ENCODE peak calls at places on chromosomes 6 and 20, in eight cellular contexts. X is cardiac muscle cell, K is SJSA1, G is brain microvascular endothelial cell, R is tibial nerve, B is right atrium auricular region, V is dorsolateral prefrontal cortex, Y is heart left ventricle. O is an unnamed sample.

GRCh38 chr20:19757973-19758887 is at the start of gene RIN2:
- DNase-seq in Y (peak; percentile 91), B (peak; percentile 92), X (peak; percentile 97), V (peak; percentile 78), G (peak; percentile 79), R (peak; percentile 71), K (peak; percentile 91), O (peak; percentile 98)

GRCh38 chr20:62358728-62359490 is 8.2 kb downstream of the LAMA5 start:
- DNase-seq in G (no peak), R (no peak), V (no peak), B (no peak), Y (no peak), X (no peak), K (no peak), O (peak; percentile 51)

GRCh38 chr6:56890683-56891429 is 64.1 kb upstream of the BEND6 start:
- DNase-seq in V (no peak), G (peak; percentile 85), K (peak; percentile 66), Y (no peak), X (peak; percentile 88), B (no peak), R (no peak), O (no peak)

GRCh38 chr6:166503167-166503744 is 83.2 kb downstream of the RAMACL start:
- DNase-seq in G (no peak), R (no peak), B (no peak), K (no peak), Y (no peak), X (no peak), V (no peak), O (no peak)

GRCh38 chr6:47595785-47596184 is 102.6 kb upstream of the ADGRF4 start:
- DNase-seq in B (no peak), V (no peak), R (no peak), Y (no peak), K (no peak), G (no peak), X (no peak), O (no peak)

GRCh38 chr20:8914421-8914820 is 154.5 kb upstream of the PLCB4 start:
- DNase-seq in K (no peak), R (no peak), G (no peak), X (no peak), V (no peak), B (no peak), Y (no peak), O (no peak)

GRCh38 chr6:41080623-41081022 is 7.8 kb downstream of the NFYA start:
- DNase-seq in R (no peak), Y (no peak), K (no peak), V (no peak), X (no peak), G (no peak), B (no peak), O (no peak)

GRCh38 chr20:48777005-48777404 is 50.8 kb downstream of the PREX1 start:
- DNase-seq in K (no peak), X (no peak), G (no peak), B (no peak), R (no peak), V (no peak), Y (no peak), O (no peak)

GRCh38 chr20:14360386-14360785 is 23.0 kb upstream of the FLRT3 start:
- DNase-seq in Y (no peak), R (no peak), K (no peak), X (no peak), G (no peak), V (no peak), B (no peak), O (no peak)

GRCh38 chr6:16236648-16237199 is 1.7 kb upstream of the GMPR start:
- DNase-seq in Y (no peak), R (no peak), G (peak; percentile 51), V (no peak), B (no peak), K (peak; percentile 58), X (peak; percentile 77), O (no peak)

GRCh38 chr6:163310096-163310972 is 104.2 kb upstream of the QKI start:
- DNase-seq in B (peak; percentile 42), R (no peak), X (no peak), K (peak; percentile 30), Y (no peak), G (no peak), V (no peak), O (no peak)

GRCh38 chr6:65229768-65230167 is 477.3 kb downstream of the EYS start:
- DNase-seq in B (no peak), Y (no peak), K (no peak), G (no peak), V (no peak), R (no peak), X (peak; percentile 2), O (no peak)

GRCh38 chr6:35160642-35161041 is 19.5 kb upstream of the TCP11 start:
- DNase-seq in R (no peak), K (no peak), G (no peak), Y (no peak), B (no peak), X (no peak), V (no peak), O (no peak)

GRCh38 chr6:157885876-157886275 is 62.8 kb downstream of the SNX9 start:
- DNase-seq in G (no peak), R (no peak), V (no peak), Y (no peak), K (no peak), X (no peak), B (no peak), O (no peak)

GRCh38 chr6:157884756-157885155 is 61.7 kb downstream of the SNX9 start:
- DNase-seq in Y (no peak), K (no peak), R (no peak), V (no peak), G (no peak), X (no peak), B (no peak), O (no peak)

GRCh38 chr6:157885211-157885788 is 62.3 kb downstream of the SNX9 start:
- DNase-seq in K (no peak), R (no peak), G (no peak), Y (no peak), B (no peak), V (no peak), X (no peak), O (no peak)

GRCh38 chr6:157891544-157892362 is 68.7 kb downstream of the SNX9 start:
- DNase-seq in Y (no peak), K (no peak), G (no peak), R (no peak), X (peak; percentile 23), B (no peak), V (no peak), O (no peak)

DNA sequence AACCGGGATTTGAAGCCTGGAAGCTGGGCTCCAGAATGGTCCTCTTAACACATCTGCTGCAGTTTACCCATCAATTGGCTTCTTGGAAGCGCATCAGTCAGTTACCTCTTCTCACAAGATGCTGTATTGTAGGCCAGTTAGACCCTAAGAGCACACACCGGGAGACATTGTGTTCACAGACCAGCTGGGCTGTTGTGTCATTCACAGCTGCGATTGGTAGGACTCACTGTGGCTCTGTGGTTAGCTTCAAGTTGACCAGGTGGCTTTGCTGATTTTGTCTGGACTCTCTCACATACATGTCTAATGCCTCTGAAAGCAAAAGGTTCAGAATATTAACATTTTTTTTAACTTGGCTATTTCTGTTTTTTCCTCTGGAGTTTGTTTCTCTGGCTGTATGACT is 64.8 kb downstream of the SNX9 start:
- DNase-seq in R (no peak), X (no peak), G (no peak), Y (no peak), B (no peak), K (no peak), V (no peak), O (no peak)
- H3K27ac ChIP-seq in R (no peak overlapping the region), X (no peak overlapping the region), G (no peak overlapping the region), Y (no peak overlapping the region), B (no peak overlapping the region), K (no peak overlapping the region), V (peak overlapping the region; percentile 37), O (no peak overlapping the region)

GRCh38 chr6:45474376-45474775 is 96.6 kb upstream of the SUPT3H start:
- DNase-seq in G (no peak), X (no peak), R (no peak), B (no peak), V (no peak), Y (no peak), K (no peak), O (no peak)

GRCh38 chr6:45473121-45473967 is 95.6 kb upstream of the SUPT3H start:
- DNase-seq in K (no peak), Y (no peak), V (no peak), X (no peak), B (no peak), G (no peak), R (no peak), O (no peak)

GRCh38 chr6:45470131-45470738 is 92.5 kb upstream of the SUPT3H start:
- DNase-seq in B (no peak), R (no peak), G (no peak), X (no peak), V (no peak), Y (no peak), K (no peak), O (no peak)

GRCh38 chr6:45469708-45470107 is 92.0 kb upstream of the SUPT3H start:
- DNase-seq in R (no peak), V (no peak), K (no peak), G (no peak), Y (no peak), X (no peak), B (no peak), O (no peak)

DNA sequence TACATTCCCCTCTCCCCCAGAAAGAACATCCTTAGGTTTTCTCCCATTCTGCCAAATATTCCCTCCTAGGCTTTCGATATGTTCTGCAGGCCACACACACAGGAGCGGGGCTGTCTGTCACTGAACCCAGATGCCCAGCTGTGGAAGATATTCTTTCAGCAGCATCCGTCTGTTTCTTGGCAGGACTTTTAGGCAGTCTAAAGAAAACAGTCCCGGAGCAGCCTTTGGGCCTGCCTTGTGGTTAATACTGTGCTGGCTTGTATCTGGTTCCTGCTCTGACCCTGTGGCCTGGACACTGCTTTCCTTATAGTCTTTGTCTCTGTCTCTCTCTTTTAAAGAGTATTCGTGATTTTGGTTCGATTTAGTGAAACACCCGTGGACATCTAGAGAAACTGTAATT is 94.6 kb upstream of the SUPT3H start:
- DNase-seq in V (no peak), Y (no peak), R (peak; percentile 22), K (peak; percentile 46), G (peak; percentile 64), B (no peak), X (peak; percentile 81), O (no peak)
- H3K27ac ChIP-seq in V (peak overlapping the region; percentile 59), Y (peak overlapping the region; percentile 34), R (no peak overlapping the region), K (peak overlapping the region; percentile 25), G (peak overlapping the region; percentile 55), B (peak overlapping the region; percentile 3), X (no peak overlapping the region), O (no peak overlapping the region)

GRCh38 chr6:7541175-7542064 is at the start of gene DSP:
- DNase-seq in X (peak; percentile 8), G (peak; percentile 45), B (no peak), R (no peak), V (no peak), K (no peak), Y (peak; percentile 83), O (peak; percentile 91)
- H3K27ac ChIP-seq in X (peak within 1 kb of the TSS; percentile 97), G (peak within 1 kb of the TSS; percentile 70), B (peak within 1 kb of the TSS; percentile 98), R (no peak within 1 kb of the TSS), V (peak within 1 kb of the TSS; percentile 75), K (no peak within 1 kb of the TSS), Y (peak within 1 kb of the TSS; percentile 96), O (peak within 1 kb of the TSS; percentile 45)

GRCh38 chr6:83068628-83069027 is 1.2 kb downstream of the DOP1A start:
- DNase-seq in B (no peak), X (no peak), K (no peak), R (no peak), V (no peak), G (no peak), Y (no peak), O (no peak)
- H3K27ac ChIP-seq in B (peak overlapping the region; percentile 89), X (peak overlapping the region; percentile 79), K (no peak overlapping the region), R (no peak overlapping the region), V (no peak overlapping the region), G (no peak overlapping the region), Y (peak overlapping the region; percentile 89), O (peak overlapping the region; percentile 44)

GRCh38 chr6:46421239-46421638 is 70.0 kb downstream of the RCAN2 start:
- DNase-seq in B (no peak), X (peak; percentile 12), Y (no peak), V (no peak), R (no peak), K (no peak), G (peak; percentile 42), O (no peak)
- H3K27ac ChIP-seq in B (peak overlapping the region; percentile 51), X (no peak overlapping the region), Y (peak overlapping the region; percentile 53), V (no peak overlapping the region), R (no peak overlapping the region), K (no peak overlapping the region), G (no peak overlapping the region), O (no peak overlapping the region)

O was measured in endodermal cell.